ENCODE peak calls at places on chromosomes 6 and 20, in seven cellular contexts. V, W, G, I, S, M and C are unnamed samples. For H3K27me3, the result is how much of the 10 kb centered on the place peaks cover.

GRCh38 chr20:25222461-25223178 is 25.3 kb upstream of the PYGB start:
- DNase-seq in I (no peak), V (peak), W (no peak), M (peak), S (no peak), G (no peak), C (no peak)

GRCh38 chr6:169847773-169848380 is 96.5 kb downstream of the ERMARD start:
- DNase-seq in W (no peak), I (no peak), M (no peak), S (peak), G (no peak), V (no peak), C (no peak)

GRCh38 chr20:49712918-49713778 is 530 bp downstream of the B4GALT5 start:
- DNase-seq in M (peak), S (peak), V (peak), I (peak), G (peak), W (no peak), C (no peak)

GRCh38 chr20:60202046-60202445 is 243.8 kb downstream of the CDH26 start:
- DNase-seq in S (no peak), M (no peak), V (no peak), I (peak), G (no peak), W (no peak), C (no peak)

GRCh38 chr20:41029150-41029872 is 689 bp downstream of the TOP1 start:
- DNase-seq in I (peak), S (peak), M (peak), V (peak), W (no peak), G (no peak), C (no peak)

GRCh38 chr6:45555981-45556771 is 178.4 kb upstream of the SUPT3H start:
- DNase-seq in W (peak), G (no peak), S (peak), I (no peak), V (no peak), M (no peak), C (no peak)

GRCh38 chr6:4647414-4648365 is 128.5 kb upstream of the CDYL start:
- DNase-seq in M (peak), W (peak), V (peak), S (peak), G (peak), I (peak), C (no peak)

GRCh38 chr6:101000334-101000733 is 119.2 kb upstream of the ASCC3 start:
- DNase-seq in M (no peak), I (no peak), V (no peak), W (no peak), G (no peak), S (no peak), C (no peak)

GRCh38 chr6:28489366-28490190 is 26.0 kb downstream of the GPX6 start:
- DNase-seq in I (no peak), V (no peak), G (no peak), S (peak), W (peak), M (peak), C (peak)

GRCh38 chr6:108168501-108168979 is 2.7 kb downstream of the NR2E1 start:
- DNase-seq in I (no peak), G (no peak), M (peak), S (no peak), W (no peak), V (no peak), C (no peak)

GRCh38 chr6:6661684-6662083 is 73.2 kb downstream of the LY86 start:
- DNase-seq in V (no peak), I (no peak), G (peak), S (no peak), M (no peak), W (peak), C (no peak)

GRCh38 chr6:99013145-99013544 is 65.4 kb upstream of the FBXL4 start:
- DNase-seq in V (no peak), W (peak), S (no peak), G (no peak), I (no peak), M (no peak), C (peak)

GRCh38 chr6:160162167-160162566 is 40.6 kb downstream of the SLC22A1 start:
- DNase-seq in I (no peak), W (no peak), G (no peak), V (no peak), M (no peak), S (no peak), C (no peak)

GRCh38 chr6:32668226-32668747 is 1.8 kb upstream of the HLA-DQB1 start:
- DNase-seq in I (no peak), W (no peak), V (no peak), S (no peak), M (no peak), G (no peak), C (no peak)

GRCh38 chr20:51487525-51488279 is 54.8 kb downstream of the NFATC2 start:
- DNase-seq in W (peak), I (no peak), M (no peak), G (no peak), S (peak), V (no peak), C (peak)

GRCh38 chr20:35991142-35991771 is 22.9 kb downstream of the CNBD2 start:
- DNase-seq in I (no peak), M (no peak), S (no peak), V (no peak), W (peak), G (no peak), C (no peak)

GRCh38 chr6:90028995-90029635 is 134.8 kb downstream of the GJA10 start:
- DNase-seq in S (no peak), W (no peak), G (no peak), M (no peak), I (no peak), V (no peak), C (no peak)

GRCh38 chr6:79170915-79171314 is 63.6 kb downstream of the HMGN3 start:
- DNase-seq in I (no peak), S (no peak), W (no peak), M (no peak), V (no peak), G (no peak), C (peak)

GRCh38 chr6:29516108-29516507 is 28.4 kb upstream of the MAS1L start:
- DNase-seq in V (no peak), W (peak), G (no peak), M (no peak), I (no peak), S (no peak), C (peak)

GRCh38 chr6:157596886-157597285 is 215.9 kb downstream of the ZDHHC14 start:
- DNase-seq in W (no peak), S (no peak), G (no peak), I (no peak), V (no peak), M (no peak), C (no peak)

GRCh38 chr6:39076086-39076992 is 27.8 kb downstream of the GLP1R start:
- DNase-seq in M (no peak), I (no peak), W (no peak), S (no peak), V (peak), G (no peak), C (no peak)

GRCh38 chr6:115873901-115874300 is 186.8 kb downstream of the FRK start:
- DNase-seq in I (no peak), G (no peak), S (no peak), W (no peak), M (no peak), V (no peak), C (no peak)

GRCh38 chr6:81589465-81590313 is 162.8 kb downstream of the TENT5A start:
- DNase-seq in I (peak), W (no peak), S (no peak), M (no peak), V (no peak), G (no peak), C (no peak)

GRCh38 chr6:37554480-37554819 is 54.8 kb upstream of the CCDC167 start:
- DNase-seq in G (no peak), W (peak), V (no peak), I (no peak), M (no peak), S (no peak), C (peak)

GRCh38 chr20:50802289-50802688 is 7.4 kb downstream of the BCAS4 start:
- DNase-seq in V (no peak), S (no peak), G (no peak), I (no peak), M (no peak), W (no peak), C (no peak)

GRCh38 chr6:159045826-159046225 is 1.0 kb upstream of the TAGAP start:
- DNase-seq in W (no peak), G (no peak), I (no peak), V (no peak), M (no peak), S (no peak), C (no peak)

GRCh38 chr6:123803862-123804681 is at the start of gene NKAIN2:
- DNase-seq in W (no peak), M (peak), S (no peak), V (no peak), G (peak), I (peak), C (no peak)

GRCh38 chr20:35871311-35871771 is 83.0 kb downstream of the SCAND1 start:
- DNase-seq in W (peak), V (no peak), G (peak), M (no peak), S (peak), I (peak), C (no peak)

GRCh38 chr20:48102821-48103635 is 317.7 kb upstream of the SULF2 start:
- DNase-seq in V (no peak), S (no peak), M (no peak), I (no peak), W (no peak), G (no peak), C (no peak)

GRCh38 chr6:46983007-46983411 is 59.1 kb downstream of the ADGRF1 start:
- DNase-seq in W (no peak), G (no peak), I (no peak), V (no peak), S (no peak), M (no peak), C (no peak)

GRCh38 chr6:43076928-43077809 is 1.1 kb downstream of the PTK7 start:
- DNase-seq in M (peak), G (no peak), W (peak), S (peak), I (no peak), V (no peak), C (no peak)

GRCh38 chr20:44733341-44734069 is 12.2 kb upstream of the KCNK15 start:
- DNase-seq in G (peak), M (no peak), S (peak), I (peak), W (peak), V (peak), C (no peak)

GRCh38 chr6:28490191-28490890 is 25.3 kb downstream of the GPX6 start:
- DNase-seq in M (no peak), S (peak), G (no peak), I (no peak), W (peak), V (no peak), C (no peak)

GRCh38 chr6:116060572-116061283 is at the start of gene FRK:
- DNase-seq in I (no peak), V (peak), M (peak), W (peak), G (peak), S (no peak), C (peak)

GRCh38 chr20:20663841-20664240 is 48.6 kb downstream of the RALGAPA2 start:
- DNase-seq in S (no peak), V (no peak), G (no peak), W (no peak), M (no peak), I (no peak), C (no peak)

GRCh38 chr6:130697661-130698535 is 129.3 kb upstream of the SMLR1 start:
- DNase-seq in W (peak), S (peak), G (no peak), V (no peak), I (no peak), M (no peak), C (no peak)
- H3K4me3 ChIP-seq in W (no peak), S (no peak), G (no peak), V (no peak), I (no peak), M (no peak), C (no peak)

GRCh38 chr6:168031411-168032382 is 34.2 kb downstream of the KIF25 start:
- DNase-seq in G (no peak), M (no peak), S (no peak), W (peak), V (no peak), I (no peak), C (no peak)

GRCh38 chr6:168030881-168031280 is 33.4 kb downstream of the KIF25 start:
- DNase-seq in I (no peak), V (no peak), S (no peak), M (no peak), W (no peak), G (no peak), C (no peak)

GRCh38 chr6:168033791-168034190 is 36.3 kb downstream of the KIF25 start:
- DNase-seq in S (no peak), I (no peak), W (no peak), M (no peak), V (no peak), G (no peak), C (no peak)

GRCh38 chr6:168030218-168030693 is 32.8 kb downstream of the KIF25 start:
- DNase-seq in W (no peak), V (no peak), M (no peak), G (no peak), S (no peak), I (no peak), C (no peak)

GRCh38 chr6:168032383-168032760 is 34.9 kb downstream of the KIF25 start:
- DNase-seq in I (no peak), G (no peak), M (no peak), W (peak), V (no peak), S (no peak), C (peak)
- TF ChIP-seq CTCF in I (no peak), G (no peak), M (no peak), W (peak), V (no peak), S (no peak), C (peak)

GRCh38 chr20:32021091-32021490 is 10.9 kb downstream of the CCM2L start:
- DNase-seq in V (peak), M (no peak), I (no peak), W (no peak), G (no peak), S (no peak), C (no peak)

GRCh38 chr20:32019563-32020463 is 9.6 kb downstream of the CCM2L start:
- DNase-seq in M (no peak), V (peak), I (no peak), S (no peak), G (no peak), W (no peak), C (no peak)

GRCh38 chr20:32019156-32019510 is 8.9 kb downstream of the CCM2L start:
- DNase-seq in V (peak), I (no peak), G (no peak), S (no peak), M (peak), W (no peak), C (no peak)

GRCh38 chr20:32018269-32019155 is 8.3 kb downstream of the CCM2L start:
- DNase-seq in M (peak), S (peak), G (peak), W (no peak), I (peak), V (peak), C (no peak)

GRCh38 chr20:32017711-32018251 is 7.5 kb downstream of the CCM2L start:
- DNase-seq in G (no peak), V (no peak), W (no peak), I (no peak), S (no peak), M (peak), C (no peak)
- H3K27me3 ChIP-seq in G (under half), V (under half), W (under half), I (under half), S (under half), M (under half), C (under half)

GRCh38 chr6:125363010-125363359 is 61.2 kb upstream of the HDDC2 start:
- DNase-seq in S (no peak), V (no peak), I (no peak), G (no peak), M (no peak), W (peak), C (peak)
- H3K4me3 ChIP-seq in S (peak), V (peak), I (peak), G (peak), M (peak), W (peak), C (peak)

GRCh38 chr20:57396212-57396611 is 5.0 kb downstream of the RBM38 start:
- DNase-seq in M (peak), V (no peak), G (peak), I (no peak), W (no peak), S (no peak), C (no peak)

GRCh38 chr20:57392512-57393271 is 1.5 kb downstream of the RBM38 start:
- DNase-seq in M (peak), V (no peak), I (peak), G (peak), W (no peak), S (no peak), C (no peak)

GRCh38 chr20:57393321-57394086 is 2.3 kb downstream of the RBM38 start:
- DNase-seq in I (no peak), V (no peak), S (peak), W (no peak), G (peak), M (no peak), C (no peak)

GRCh38 chr20:57395111-57395959 is 4.1 kb downstream of the RBM38 start:
- DNase-seq in I (peak), V (peak), S (peak), W (no peak), M (peak), G (peak), C (peak)

DNA sequence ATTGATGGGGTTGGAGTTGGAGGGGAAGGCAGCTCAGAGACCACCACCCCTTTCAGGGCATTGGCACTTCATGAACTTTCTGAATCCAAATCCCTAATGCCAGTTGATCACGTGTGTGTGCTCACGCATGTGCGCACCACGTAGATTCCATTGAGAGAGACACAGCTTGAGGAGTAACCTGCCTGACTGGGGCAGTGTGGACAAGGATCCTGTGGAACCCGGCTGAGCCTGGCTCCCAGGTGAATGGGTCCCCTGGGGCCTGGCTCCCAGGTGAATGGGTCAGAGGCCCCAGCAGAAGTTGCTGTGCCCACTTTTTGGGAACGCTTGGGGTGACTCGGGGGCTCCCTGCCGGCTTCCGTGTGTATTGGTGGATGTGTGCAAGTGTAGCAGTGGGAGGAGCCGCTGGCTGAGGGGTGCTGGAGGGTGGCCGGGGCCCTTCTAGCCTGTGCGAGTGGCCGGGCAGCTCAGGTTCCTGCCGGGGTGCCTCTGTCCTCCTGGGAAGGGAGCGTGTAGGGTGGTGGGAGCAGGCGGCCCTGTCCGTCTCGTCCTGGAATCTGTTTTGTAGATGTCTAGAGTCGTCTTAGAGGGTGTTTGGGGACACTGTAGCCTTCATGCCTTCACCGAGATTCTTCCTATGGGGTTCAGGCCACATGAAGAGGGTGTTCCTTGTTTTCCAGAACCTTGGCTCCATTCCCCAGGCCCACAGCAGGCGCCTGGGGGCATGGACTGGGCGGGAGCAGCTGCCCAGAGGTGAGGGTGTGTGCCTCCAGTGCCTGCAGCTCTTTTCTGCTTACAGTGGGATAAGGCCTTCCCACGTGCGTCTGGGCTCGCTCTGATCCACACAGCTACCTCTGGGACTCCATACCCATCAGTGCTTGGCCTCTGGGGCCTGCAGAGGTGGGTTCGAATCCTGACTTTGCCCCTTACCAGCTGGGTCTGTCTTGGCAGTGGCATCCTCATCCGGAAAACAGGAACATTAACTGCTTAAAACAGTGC is 3.2 kb downstream of the RBM38 start:
- DNase-seq in S (no peak), M (peak), W (no peak), G (peak), V (no peak), I (no peak), C (no peak)
- TF ChIP-seq CTCF in S (no peak), M (no peak), W (no peak), G (no peak), V (no peak), I (no peak), C (no peak)

DNA sequence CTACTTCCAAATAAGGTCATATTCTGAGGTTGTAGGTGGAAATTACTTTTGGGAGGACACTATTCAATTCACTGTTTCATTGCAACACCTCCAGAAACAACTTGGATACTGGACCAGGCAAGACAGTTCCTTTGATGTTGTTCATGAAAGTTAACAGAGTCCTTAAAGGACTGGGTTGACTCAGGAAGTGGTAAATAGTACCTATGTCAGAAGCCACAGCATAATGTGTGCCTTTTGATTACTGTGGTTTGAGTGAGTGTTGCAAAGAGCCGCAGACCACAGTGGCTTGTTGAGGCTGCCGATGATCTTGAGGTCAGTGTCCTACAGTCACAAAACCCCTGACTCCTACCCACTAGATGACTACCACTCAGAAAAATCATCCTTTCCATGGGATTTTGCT is 10.9 kb downstream of the IL20RA start:
- DNase-seq in I (no peak), W (no peak), S (no peak), G (no peak), V (no peak), M (no peak), C (no peak)
- H3K27me3 ChIP-seq in I (under half), W (under half), S (under half), G (under half), V (under half), M (under half), C (under half)

GRCh38 chr6:41547799-41548097 is 1.6 kb downstream of the FOXP4 start:
- DNase-seq in V (no peak), M (no peak), S (no peak), I (no peak), W (no peak), G (no peak), C (no peak)
- H3K4me3 ChIP-seq in V (peak), M (peak), S (peak), I (peak), W (peak), G (peak), C (peak)

DNA sequence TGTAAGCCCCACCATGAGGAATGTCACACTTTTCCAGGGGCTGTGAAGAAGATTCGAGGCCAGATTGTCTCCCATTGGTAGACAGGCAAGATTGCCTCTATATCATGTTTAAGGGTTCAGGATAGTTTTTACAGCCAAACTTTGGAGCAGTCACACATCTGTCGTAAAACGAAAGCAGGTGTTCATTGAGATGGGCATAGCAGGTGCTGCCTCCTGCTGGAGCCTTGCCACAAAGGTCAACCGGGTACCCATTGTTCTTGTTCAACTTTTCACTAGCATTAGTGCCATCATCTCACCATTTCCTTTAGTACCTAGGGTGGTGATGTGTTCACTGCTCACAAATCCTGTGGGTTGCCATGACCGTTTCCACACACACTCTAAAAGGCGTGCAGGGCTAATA is 198.3 kb downstream of the HTR1B start:
- DNase-seq in V (no peak), S (no peak), M (no peak), I (no peak), G (no peak), W (no peak), C (no peak)
- TF ChIP-seq CTCF in V (no peak), S (no peak), M (no peak), I (no peak), G (no peak), W (peak), C (no peak)

GRCh38 chr6:1378224-1379025 is 11.0 kb upstream of the FOXF2 start:
- DNase-seq in V (no peak), M (no peak), G (no peak), W (no peak), I (no peak), S (no peak), C (no peak)
- H3K27me3 ChIP-seq in V (under half), M (under half), G (half or more), W (half or more), I (half or more), S (under half), C (half or more)

GRCh38 chr6:148713896-148714295 is 32.9 kb upstream of the UST start:
- DNase-seq in M (no peak), V (no peak), S (no peak), W (no peak), G (no peak), I (no peak), C (no peak)
- H3K4me3 ChIP-seq in M (no peak), V (no peak), S (no peak), W (no peak), G (no peak), I (no peak), C (no peak)